ENCODE peak calls at places on chromosomes 13 and 19, in six cellular contexts. I is AG04450, M is PC-3, S is choroid plexus epithelial cell, H is SK-N-MC, B is body of pancreas. N is an unnamed sample.

GRCh38 chr19:50461066-50461875 is 15.0 kb upstream of the EMC10 start:
- DNase-seq in H (no peak), I (peak; percentile 29), S (peak; percentile 83), B (peak; percentile 65), M (peak; percentile 88), N (peak; percentile 81)

GRCh38 chr13:69324109-69324886 is 783.3 kb upstream of the ATXN8OS start:
- DNase-seq in H (peak; percentile 50), S (peak; percentile 28), B (no peak), I (no peak), M (peak; percentile 42), N (peak; percentile 0)

GRCh38 chr19:49691243-49692101 is 556 bp downstream of the CPT1C start:
- DNase-seq in S (peak; percentile 68), I (no peak), B (no peak), M (peak; percentile 64), H (no peak), N (peak; percentile 90)

GRCh38 chr19:38182536-38183210 is 41.3 kb downstream of the DPF1 start:
- DNase-seq in I (no peak), M (no peak), S (no peak), B (no peak), H (no peak), N (no peak)

GRCh38 chr13:50415428-50415827 is 400.2 kb downstream of the KCNRG start:
- DNase-seq in I (no peak), H (no peak), B (no peak), S (no peak), M (no peak), N (no peak)

GRCh38 chr13:79589605-79590511 is 108.9 kb downstream of the NDFIP2 start:
- DNase-seq in I (no peak), B (no peak), S (no peak), M (peak; percentile 38), H (no peak), N (no peak)

GRCh38 chr19:55467236-55468053 is 2.9 kb upstream of the C19orf85 start:
- DNase-seq in B (peak; percentile 62), H (no peak), M (peak; percentile 68), I (no peak), S (peak; percentile 82), N (peak; percentile 86)

GRCh38 chr13:74187564-74187963 is 53.4 kb upstream of the KLF12 start:
- DNase-seq in I (no peak), S (no peak), M (peak; percentile 89), H (no peak), B (no peak), N (no peak)

GRCh38 chr19:4343845-4344713 is 717 bp downstream of the MPND start:
- DNase-seq in M (no peak), H (no peak), B (no peak), I (no peak), S (no peak), N (peak; percentile 46)

GRCh38 chr13:26323127-26323526 is 69.2 kb downstream of the CDK8 start:
- DNase-seq in S (no peak), B (no peak), M (no peak), H (no peak), I (no peak), N (no peak)

GRCh38 chr19:47560999-47561398 is 11.9 kb downstream of the ZNF541 start:
- DNase-seq in I (no peak), B (no peak), S (no peak), H (no peak), M (no peak), N (no peak)

GRCh38 chr19:3249408-3249807 is 24.9 kb downstream of the CELF5 start:
- DNase-seq in M (peak; percentile 22), I (no peak), B (no peak), S (no peak), H (no peak), N (no peak)

GRCh38 chr19:33224694-33225457 is 774 bp downstream of the SLC7A10 start:
- DNase-seq in I (no peak), H (no peak), S (no peak), M (no peak), B (no peak), N (no peak)

GRCh38 chr13:39836038-39836437 is 180.6 kb downstream of the COG6 start:
- DNase-seq in S (no peak), I (no peak), B (no peak), M (peak; percentile 86), H (no peak), N (no peak)

GRCh38 chr19:40414536-40415535 is 1.7 kb upstream of the PRX start:
- DNase-seq in S (no peak), I (no peak), H (no peak), B (no peak), M (no peak), N (peak; percentile 24)

GRCh38 chr19:48837586-48838191 is 1.4 kb upstream of the HSD17B14 start:
- DNase-seq in S (no peak), H (no peak), I (no peak), M (no peak), B (no peak), N (no peak)

GRCh38 chr13:113616991-113617749 is 32.6 kb downstream of the TFDP1 start:
- DNase-seq in M (no peak), B (no peak), S (peak; percentile 92), H (no peak), I (no peak), N (peak; percentile 17)

GRCh38 chr19:12788682-12789097 is 2.6 kb upstream of the JUNB start:
- DNase-seq in M (peak; percentile 63), B (peak; percentile 80), S (peak; percentile 79), H (no peak), I (no peak), N (peak; percentile 83)

GRCh38 chr19:2167896-2168618 is 4.3 kb downstream of the DOT1L start:
- DNase-seq in H (no peak), B (no peak), S (peak; percentile 59), M (peak; percentile 23), I (no peak), N (peak; percentile 42)
- H3K4me3 ChIP-seq in H (no peak overlapping the region), B (no peak overlapping the region), S (peak overlapping the region; percentile 14), M (peak overlapping the region; percentile 30), I (no peak overlapping the region), N (peak overlapping the region; percentile 72)

GRCh38 chr19:15589760-15590451 is 25.1 kb upstream of the CYP4F8 start:
- DNase-seq in I (no peak), B (no peak), H (no peak), M (no peak), S (no peak), N (no peak)

GRCh38 chr19:15583346-15583745 is 31.7 kb upstream of the CYP4F8 start:
- DNase-seq in B (no peak), I (no peak), S (no peak), H (no peak), M (no peak), N (no peak)

GRCh38 chr19:15587663-15588062 is 27.4 kb upstream of the CYP4F8 start:
- DNase-seq in H (no peak), M (no peak), I (no peak), B (no peak), S (no peak), N (no peak)

GRCh38 chr19:15584095-15584494 is 30.9 kb upstream of the CYP4F8 start:
- DNase-seq in M (no peak), I (no peak), H (no peak), B (no peak), S (no peak), N (no peak)

DNA sequence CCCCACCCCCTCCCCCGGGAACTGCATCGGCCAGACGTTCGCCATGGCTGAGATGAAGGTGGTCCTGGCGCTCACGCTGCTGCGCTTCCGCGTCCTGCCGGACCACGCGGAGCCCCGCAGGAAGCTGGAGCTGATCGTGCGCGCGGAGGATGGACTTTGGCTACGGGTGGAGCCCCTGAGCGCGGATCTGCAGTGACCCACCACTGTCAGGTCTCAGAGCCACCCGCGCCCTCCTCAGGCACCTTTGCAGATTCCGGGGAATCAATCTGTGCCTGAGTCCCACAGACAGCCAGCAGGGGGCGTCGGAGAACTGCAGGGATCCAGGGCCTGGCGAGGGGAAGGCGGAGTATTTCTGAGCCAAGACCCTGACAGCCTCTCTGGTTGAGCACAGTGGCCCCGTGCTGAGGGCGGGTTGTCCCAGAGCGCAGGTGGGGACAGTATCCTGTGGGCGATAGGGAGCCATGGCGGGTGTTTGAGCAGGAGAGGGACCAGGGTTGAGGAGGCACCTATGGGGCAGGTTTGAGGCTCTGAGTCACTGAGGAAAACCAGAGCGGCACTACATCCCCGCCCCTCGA is 30.4 kb upstream of the CYP4F8 start:
- DNase-seq in M (peak; percentile 80), I (peak; percentile 13), H (peak; percentile 20), B (peak; percentile 78), S (peak; percentile 67), N (peak; percentile 77)
- H3K4me3 ChIP-seq in M (no peak overlapping the region), I (peak overlapping the region; percentile 13), H (no peak overlapping the region), B (no peak overlapping the region), S (no peak overlapping the region), N (no peak overlapping the region)

GRCh38 chr13:46617885-46618284 is 64.9 kb downstream of the LRCH1 start:
- DNase-seq in I (no peak), S (no peak), H (no peak), M (no peak), B (no peak), N (no peak)

GRCh38 chr13:46617382-46617781 is 64.4 kb downstream of the LRCH1 start:
- DNase-seq in H (no peak), M (no peak), B (no peak), S (no peak), I (no peak), N (no peak)

GRCh38 chr13:46614582-46614981 is 61.6 kb downstream of the LRCH1 start:
- DNase-seq in S (peak; percentile 87), H (no peak), B (no peak), I (peak; percentile 54), M (no peak), N (peak; percentile 54)

GRCh38 chr13:46613409-46614049 is 60.6 kb downstream of the LRCH1 start:
- DNase-seq in S (no peak), B (no peak), M (no peak), H (no peak), I (no peak), N (no peak)

GRCh38 chr13:46615888-46616531 is 63.0 kb downstream of the LRCH1 start:
- DNase-seq in B (no peak), H (no peak), I (no peak), M (no peak), S (peak; percentile 49), N (peak; percentile 54)
- H3K4me3 ChIP-seq in B (no peak overlapping the region), H (no peak overlapping the region), I (peak overlapping the region; percentile 45), M (no peak overlapping the region), S (peak overlapping the region; percentile 45), N (peak overlapping the region; percentile 80)

GRCh38 chr19:10812902-10813404 is 23.1 kb downstream of the TMED1 start:
- DNase-seq in I (peak; percentile 87), S (peak; percentile 96), B (no peak), H (no peak), M (peak; percentile 64), N (peak; percentile 94)

GRCh38 chr19:10811391-10812111 is 24.5 kb downstream of the TMED1 start:
- DNase-seq in B (no peak), S (no peak), H (no peak), I (no peak), M (no peak), N (no peak)

GRCh38 chr19:10809693-10810285 is 26.2 kb downstream of the TMED1 start:
- DNase-seq in S (no peak), M (no peak), H (no peak), I (no peak), B (no peak), N (no peak)

GRCh38 chr19:10815007-10815531 is 20.9 kb downstream of the TMED1 start:
- DNase-seq in B (no peak), H (no peak), M (no peak), S (no peak), I (no peak), N (no peak)

DNA sequence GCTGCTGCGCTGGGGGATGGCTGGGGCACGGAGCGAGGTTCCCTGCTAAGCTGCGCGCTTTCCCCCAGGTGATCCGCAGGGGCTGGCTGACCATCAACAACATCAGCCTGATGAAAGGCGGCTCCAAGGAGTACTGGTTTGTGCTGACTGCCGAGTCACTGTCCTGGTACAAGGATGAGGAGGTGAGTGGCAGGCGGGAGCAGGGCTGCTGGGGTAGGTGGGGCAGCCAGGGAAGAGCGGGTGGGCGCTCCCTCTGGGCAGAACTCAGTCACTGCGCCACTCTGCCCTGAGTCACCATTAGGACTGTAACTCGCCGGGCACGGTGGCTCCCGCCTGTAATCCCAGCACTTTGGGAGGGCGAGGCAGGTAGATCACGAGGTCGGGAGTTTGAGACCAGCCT is 23.8 kb downstream of the TMED1 start:
- DNase-seq in H (no peak), M (no peak), S (no peak), B (no peak), I (no peak), N (no peak)
- H3K4me3 ChIP-seq in H (no peak overlapping the region), M (no peak overlapping the region), S (no peak overlapping the region), B (no peak overlapping the region), I (no peak overlapping the region), N (no peak overlapping the region)

N was measured in adipocyte.